ENCODE peak calls at places on chromosomes 7 and 10, in six cellular contexts. J is brain microvascular endothelial cell, X is cardiac muscle cell, Q is breast epithelium, M is Panc1, G is dorsolateral prefrontal cortex. L is an unnamed sample.

GRCh38 chr10:19788075-19788686 is 28.1 kb upstream of the PLXDC2 start:
- DNase-seq in G (no peak), X (peak; percentile 82), M (peak; percentile 25), J (peak; percentile 65), Q (no peak), L (no peak)

GRCh38 chr7:20316706-20317105 is 14.0 kb upstream of the ITGB8 start:
- DNase-seq in M (no peak), G (no peak), X (no peak), J (no peak), Q (no peak), L (no peak)

GRCh38 chr7:41156268-41156667 is 546.6 kb downstream of the INHBA start:
- DNase-seq in G (no peak), J (no peak), X (peak; percentile 31), Q (no peak), M (no peak), L (no peak)

GRCh38 chr7:17937506-17938115 is 2.7 kb downstream of the SNX13 start:
- DNase-seq in G (no peak), X (no peak), Q (no peak), J (no peak), M (no peak), L (no peak)

GRCh38 chr10:48197236-48197899 is 77.1 kb downstream of the FRMPD2 start:
- DNase-seq in G (no peak), M (no peak), J (no peak), Q (no peak), X (no peak), L (no peak)

GRCh38 chr7:5284304-5285281 is 1.9 kb downstream of the SLC29A4 start:
- DNase-seq in J (no peak), M (no peak), G (peak; percentile 72), Q (no peak), X (peak; percentile 23), L (no peak)

GRCh38 chr7:16670021-16670420 is 24.0 kb downstream of the BZW2 start:
- DNase-seq in G (no peak), M (no peak), J (no peak), Q (no peak), X (peak; percentile 53), L (no peak)

GRCh38 chr10:133456041-133456951 is 2.6 kb downstream of the SCART1 start:
- DNase-seq in G (no peak), J (no peak), X (no peak), Q (peak; percentile 2), M (no peak), L (no peak)

GRCh38 chr10:110077436-110078120 is 69.8 kb downstream of the ADD3 start:
- DNase-seq in G (peak; percentile 46), J (no peak), M (no peak), Q (no peak), X (peak; percentile 79), L (no peak)
- H3K27ac ChIP-seq in G (peak overlapping the region; percentile 76), J (peak overlapping the region; percentile 94), M (no peak overlapping the region), Q (peak overlapping the region; percentile 71), X (peak overlapping the region; percentile 95), L (peak overlapping the region; percentile 70)

DNA sequence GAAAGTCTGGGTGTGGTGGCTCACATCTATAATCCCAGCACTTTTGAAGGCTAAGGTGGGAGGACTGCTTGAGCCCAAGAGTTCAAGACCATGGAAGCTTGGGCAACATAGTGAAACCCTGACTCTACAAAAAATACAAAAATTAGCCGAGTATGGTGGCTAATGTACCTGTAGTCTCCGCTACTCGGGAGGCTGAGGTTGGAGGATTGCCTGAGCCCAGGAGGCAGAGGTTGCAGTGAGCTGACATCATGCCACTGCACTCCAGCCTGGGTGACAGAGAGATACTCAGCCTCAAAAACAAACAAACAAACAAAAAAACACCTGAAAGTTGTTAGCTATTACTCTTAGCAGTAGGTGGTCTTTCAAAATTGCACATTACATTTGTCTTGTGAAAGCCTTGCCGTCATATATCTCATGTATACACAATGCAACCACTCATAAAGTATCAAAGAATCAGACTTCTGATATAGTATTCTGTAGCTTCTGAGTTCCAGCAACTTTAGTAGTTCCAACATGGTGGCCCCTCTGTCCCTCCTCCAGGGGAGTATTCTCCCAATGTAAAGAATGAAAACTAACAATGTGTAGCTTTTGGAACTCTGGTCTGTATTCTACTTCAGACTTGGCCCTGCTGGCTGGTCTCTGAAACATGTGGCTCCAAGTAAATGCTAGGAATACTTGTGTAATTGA is 101.5 kb downstream of the ZNF92 start:
- DNase-seq in M (no peak), Q (no peak), X (no peak), G (no peak), J (no peak), L (no peak)
- H3K27ac ChIP-seq in M (no peak overlapping the region), Q (peak overlapping the region; percentile 5), X (no peak overlapping the region), G (no peak overlapping the region), J (no peak overlapping the region), L (no peak overlapping the region)

DNA sequence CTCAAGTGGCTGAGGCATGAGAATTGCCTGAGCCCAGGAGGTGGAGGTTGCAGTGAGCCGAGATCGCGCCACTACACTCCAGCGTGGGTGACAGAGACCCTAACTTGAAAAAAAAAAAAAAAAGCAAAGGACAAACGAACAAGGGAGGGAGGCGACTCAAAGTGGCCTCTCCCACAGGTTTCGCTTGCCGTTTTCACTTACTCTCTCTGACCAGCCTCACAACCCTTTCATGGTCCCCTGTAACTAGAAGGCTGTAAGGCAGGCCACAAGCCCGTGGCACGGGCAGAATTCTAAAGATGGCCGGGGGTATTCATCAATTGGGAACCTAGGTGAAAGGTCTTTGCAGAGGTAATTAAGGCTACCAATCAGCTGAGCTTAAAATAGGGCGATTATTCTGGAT is 25.5 kb downstream of the GNA12 start:
- DNase-seq in X (no peak), J (no peak), Q (no peak), G (no peak), M (no peak), L (no peak)
- H3K27ac ChIP-seq in X (no peak overlapping the region), J (no peak overlapping the region), Q (no peak overlapping the region), G (no peak overlapping the region), M (peak overlapping the region; percentile 84), L (no peak overlapping the region)

DNA sequence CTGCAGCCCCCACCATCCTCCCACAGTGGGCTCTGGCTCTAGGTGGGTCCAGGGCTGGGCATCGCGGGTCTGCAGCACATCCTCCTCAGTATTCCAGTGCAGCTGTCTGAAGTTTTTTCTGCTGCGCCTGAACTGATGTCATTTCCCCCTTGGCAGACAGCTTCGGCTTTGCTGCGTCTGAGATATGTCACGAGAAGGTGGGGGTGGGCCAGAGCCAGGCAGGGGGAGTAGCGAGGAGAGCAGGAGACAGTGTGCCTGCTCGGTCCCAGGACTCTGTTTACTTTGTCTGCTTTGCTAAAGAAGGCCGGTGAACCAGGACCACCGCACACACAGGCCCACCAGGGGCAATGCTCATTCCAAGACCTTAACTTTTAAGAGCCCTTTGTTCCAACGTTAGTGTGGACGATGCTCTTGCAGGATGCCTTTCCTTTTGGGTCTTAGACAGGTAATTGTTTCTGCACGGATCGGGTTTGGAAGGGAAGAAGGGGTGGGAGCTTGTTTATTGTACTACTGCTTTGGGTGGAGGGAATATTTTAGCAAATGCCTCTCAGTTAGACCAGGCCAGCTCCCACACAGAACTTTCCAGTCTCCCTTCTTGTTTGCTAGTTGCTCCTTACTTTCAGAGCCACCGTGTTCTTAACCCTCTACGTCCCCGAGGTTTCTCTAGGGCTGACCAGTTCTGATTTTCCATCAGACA is 32.4 kb downstream of the WBP1L start:
- DNase-seq in X (peak; percentile 92), Q (peak; percentile 64), M (no peak), J (peak; percentile 96), G (peak; percentile 58), L (no peak)
- H3K27ac ChIP-seq in X (peak overlapping the region; percentile 93), Q (peak overlapping the region; percentile 92), M (peak overlapping the region; percentile 94), J (peak overlapping the region; percentile 99), G (peak overlapping the region; percentile 81), L (peak overlapping the region; percentile 83)

DNA sequence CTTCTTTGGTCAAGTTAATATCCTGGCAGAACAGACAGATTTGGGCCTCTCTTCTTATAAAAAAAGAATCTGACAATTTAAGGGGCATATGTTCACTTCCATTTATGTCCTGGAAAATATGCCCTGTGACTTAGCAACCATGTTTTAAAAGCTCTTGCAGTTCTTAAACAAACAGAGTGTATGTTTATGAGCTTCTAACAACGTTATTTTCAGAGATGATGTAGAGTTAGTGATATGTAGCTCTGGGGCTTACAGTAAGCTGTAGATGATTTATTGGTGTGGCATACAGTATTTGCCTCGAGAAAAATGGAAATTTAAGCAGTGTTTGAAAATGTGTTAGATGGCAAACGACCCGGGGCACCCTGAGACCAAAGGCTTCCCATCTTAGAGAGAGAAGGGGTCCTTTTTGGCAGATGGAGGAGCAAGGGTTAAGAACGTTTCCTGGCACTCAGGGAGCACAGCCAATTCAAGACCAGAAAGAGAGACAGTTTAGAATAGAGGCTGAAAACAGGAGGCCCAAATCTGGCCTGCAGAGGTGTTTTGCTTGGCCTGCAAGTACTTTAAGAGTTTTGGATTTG is 397.5 kb downstream of the KCNMA1 start:
- DNase-seq in X (no peak), G (no peak), M (no peak), J (no peak), Q (no peak), L (no peak)
- H3K27ac ChIP-seq in X (no peak overlapping the region), G (no peak overlapping the region), M (peak overlapping the region; percentile 68), J (no peak overlapping the region), Q (no peak overlapping the region), L (no peak overlapping the region)

GRCh38 chr7:112334366-112334765 is 115.9 kb upstream of the IFRD1 start:
- DNase-seq in Q (no peak), X (peak; percentile 71), G (no peak), M (no peak), J (no peak), L (no peak)

GRCh38 chr7:112337892-112338291 is 112.4 kb upstream of the IFRD1 start:
- DNase-seq in Q (no peak), G (no peak), J (no peak), M (no peak), X (no peak), L (no peak)

GRCh38 chr7:112336261-112336660 is 114.0 kb upstream of the IFRD1 start:
- DNase-seq in X (no peak), G (no peak), J (no peak), M (no peak), Q (no peak), L (no peak)

GRCh38 chr7:112338786-112339185 is 111.5 kb upstream of the IFRD1 start:
- DNase-seq in Q (no peak), G (no peak), J (no peak), X (no peak), M (no peak), L (no peak)

GRCh38 chr7:112337177-112337576 is 113.1 kb upstream of the IFRD1 start:
- DNase-seq in Q (no peak), M (no peak), G (no peak), J (no peak), X (no peak), L (no peak)
- H3K27ac ChIP-seq in Q (no peak overlapping the region), M (no peak overlapping the region), G (no peak overlapping the region), J (no peak overlapping the region), X (no peak overlapping the region), L (no peak overlapping the region)

GRCh38 chr10:101244321-101245050 is 15.2 kb upstream of the LBX1 start:
- DNase-seq in Q (no peak), X (peak; percentile 55), M (no peak), J (no peak), G (no peak), L (no peak)
- H3K27ac ChIP-seq in Q (no peak overlapping the region), X (no peak overlapping the region), M (no peak overlapping the region), J (no peak overlapping the region), G (no peak overlapping the region), L (no peak overlapping the region)